ENCODE peak calls at places on chromosomes 12 and 14, in eight cellular contexts. O, P, D, C, G, I, L and S are unnamed samples.

GRCh38 chr12:67720383-67720856 is 71.9 kb downstream of the DYRK2 start:
- DNase-seq in P (no peak), D (no peak), L (no peak), I (no peak), C (peak; percentile 70), G (no peak), O (peak; percentile 78), S (no peak)

GRCh38 chr12:65892905-65893304 is 68.6 kb downstream of the HMGA2 start:
- DNase-seq in I (no peak), L (no peak), O (peak; percentile 66), P (no peak), C (peak; percentile 46), D (no peak), G (no peak), S (no peak)

GRCh38 chr12:92421701-92422100 is 276.1 kb upstream of the BTG1 start:
- DNase-seq in O (peak; percentile 80), C (no peak), P (no peak), L (no peak), G (no peak), D (no peak), I (no peak), S (no peak)

GRCh38 chr12:91890742-91891141 is 254.9 kb downstream of the BTG1 start:
- DNase-seq in C (no peak), G (no peak), L (no peak), I (no peak), D (no peak), P (no peak), O (peak; percentile 47), S (no peak)

GRCh38 chr12:104220931-104221330 is 5.4 kb downstream of the TXNRD1 start:
- DNase-seq in P (no peak), L (no peak), O (no peak), G (no peak), C (no peak), D (no peak), I (no peak), S (no peak)

GRCh38 chr12:71475280-71475679 is 35.7 kb downstream of the LGR5 start:
- DNase-seq in O (peak; percentile 65), G (no peak), P (peak; percentile 21), L (no peak), I (no peak), D (no peak), C (no peak), S (no peak)

GRCh38 chr12:3869860-3870259 is 3.3 kb downstream of the PARP11 start:
- DNase-seq in G (no peak), C (no peak), L (no peak), O (no peak), I (no peak), D (no peak), P (no peak), S (no peak)

GRCh38 chr14:31297701-31298344 is 90.2 kb upstream of the HECTD1 start:
- DNase-seq in L (no peak), G (no peak), I (no peak), P (no peak), D (no peak), C (no peak), O (peak; percentile 69), S (no peak)

GRCh38 chr12:44874981-44875416 is 1.1 kb downstream of the NELL2 start:
- DNase-seq in P (no peak), C (no peak), O (no peak), I (no peak), D (no peak), G (no peak), L (no peak), S (no peak)

GRCh38 chr14:76827696-76828301 is 1.6 kb downstream of the LRRC74A start:
- DNase-seq in O (peak; percentile 36), I (no peak), G (no peak), C (no peak), P (peak; percentile 64), D (no peak), L (no peak), S (no peak)

GRCh38 chr14:32038876-32039275 is 38.2 kb upstream of the ARHGAP5 start:
- DNase-seq in P (no peak), L (no peak), G (no peak), C (no peak), D (no peak), O (no peak), I (no peak), S (no peak)

GRCh38 chr12:56244494-56244893 is 13.7 kb downstream of the ANKRD52 start:
- DNase-seq in O (no peak), D (no peak), P (no peak), C (no peak), I (no peak), L (no peak), G (no peak), S (no peak)
- H3K4me3 ChIP-seq in O (no peak overlapping the region), D (no peak overlapping the region), P (no peak overlapping the region), C (no peak overlapping the region), I (no peak overlapping the region), L (no peak overlapping the region), G (no peak overlapping the region), S (no peak overlapping the region)

DNA sequence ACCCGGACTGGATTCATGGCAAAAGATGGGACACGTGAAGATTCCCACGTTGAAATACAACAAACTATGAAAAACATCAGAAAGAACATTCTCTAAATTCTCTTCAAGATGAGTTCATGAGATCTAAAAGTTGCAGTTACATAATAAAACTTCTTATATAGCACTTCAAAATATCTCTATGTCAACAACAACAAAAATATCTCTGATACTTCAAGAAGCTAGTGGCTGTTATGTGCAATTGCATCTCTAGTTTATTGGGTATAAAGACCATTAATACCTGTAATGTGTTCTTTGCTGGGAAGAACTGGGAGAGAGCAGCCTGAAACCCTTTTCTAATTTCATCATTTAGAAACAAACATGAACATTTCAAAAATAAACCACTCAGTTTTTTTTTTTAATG is 69.2 kb upstream of the RGS6 start:
- DNase-seq in P (no peak), L (no peak), G (no peak), O (no peak), I (no peak), D (no peak), C (no peak), S (no peak)
- TF ChIP-seq CTCF in P (no peak), L (no peak), G (no peak), O (peak; percentile 34), I (no peak), D (peak; percentile 34), C (peak; percentile 4), S (peak; percentile 2)

GRCh38 chr14:68195126-68195525 is 375.5 kb downstream of the RAD51B start:
- DNase-seq in O (no peak), I (no peak), L (no peak), D (no peak), G (no peak), P (no peak), C (no peak), S (no peak)

GRCh38 chr14:68199465-68200145 is 380.0 kb downstream of the RAD51B start:
- DNase-seq in G (peak; percentile 61), L (no peak), C (no peak), P (peak; percentile 18), I (no peak), D (no peak), O (peak; percentile 82), S (peak; percentile 79)

GRCh38 chr14:68193970-68194634 is 374.5 kb downstream of the RAD51B start:
- DNase-seq in G (no peak), C (no peak), L (no peak), O (peak; percentile 29), D (no peak), P (no peak), I (no peak), S (no peak)

GRCh38 chr14:68203871-68204270 is 384.3 kb downstream of the RAD51B start:
- DNase-seq in G (no peak), D (no peak), L (no peak), C (no peak), P (no peak), O (peak; percentile 49), I (no peak), S (no peak)

GRCh38 chr14:68198713-68199464 is 379.3 kb downstream of the RAD51B start:
- DNase-seq in C (no peak), L (no peak), P (no peak), O (peak; percentile 79), G (no peak), D (no peak), I (no peak), S (no peak)
- H3K4me3 ChIP-seq in C (no peak overlapping the region), L (no peak overlapping the region), P (no peak overlapping the region), O (no peak overlapping the region), G (no peak overlapping the region), D (no peak overlapping the region), I (no peak overlapping the region), S (no peak overlapping the region)

GRCh38 chr12:12608557-12608957 is 3.1 kb upstream of the CREBL2 start:
- DNase-seq in C (no peak), I (no peak), P (no peak), G (no peak), D (no peak), L (no peak), O (peak; percentile 33), S (no peak)
- TF ChIP-seq CTCF in C (no peak), I (no peak), P (no peak), G (no peak), D (peak; percentile 6), L (no peak), O (no peak), S (no peak)